ENCODE peak calls at places on chromosomes 12 and 14, in four cellular contexts. V is A549, O is GM23248, X is IMR-90. F is an unnamed sample.

GRCh38 chr12:105897311-105897725 is 241.4 kb downstream of the NUAK1 start:
- DNase-seq in X (no peak), V (no peak), O (no peak), F (peak)

GRCh38 chr12:27133022-27133590 is 50.7 kb upstream of the C12orf71 start:
- DNase-seq in X (no peak), V (no peak), O (no peak), F (no peak)

GRCh38 chr12:101298426-101298825 is 18.5 kb downstream of the UTP20 start:
- DNase-seq in X (peak), O (peak), V (no peak), F (no peak)

GRCh38 chr12:106181416-106182114 is 42.8 kb upstream of the NUAK1 start:
- DNase-seq in V (no peak), X (no peak), O (peak), F (no peak)

GRCh38 chr12:20367731-20368652 is at the start of gene PDE3A:
- DNase-seq in O (peak), X (peak), V (peak), F (peak)

GRCh38 chr12:129911437-129912049 is 7.7 kb upstream of the TMEM132D start:
- DNase-seq in X (no peak), V (peak), O (peak), F (peak)

GRCh38 chr12:46110220-46110700 is 119.9 kb upstream of the SCAF11 start:
- DNase-seq in X (no peak), O (no peak), V (no peak), F (no peak)

GRCh38 chr14:95981939-95982338 is 57.2 kb upstream of the C14orf132 start:
- DNase-seq in V (no peak), O (no peak), X (no peak), F (peak)

GRCh38 chr12:111441107-111441928 is 35.6 kb downstream of the SH2B3 start:
- DNase-seq in O (no peak), V (no peak), X (no peak), F (no peak)

GRCh38 chr12:3456809-3457208 is 34.2 kb upstream of the PRMT8 start:
- DNase-seq in O (no peak), V (no peak), X (no peak), F (peak)

GRCh38 chr12:47741340-47741703 is 16.0 kb upstream of the ENDOU start:
- DNase-seq in O (peak), V (no peak), X (no peak), F (no peak)

GRCh38 chr14:64812412-64812811 is 67.3 kb downstream of the SPTB start:
- DNase-seq in X (no peak), V (no peak), O (no peak), F (peak)

GRCh38 chr14:58395815-58396626 is at the start of gene TOMM20L:
- DNase-seq in V (peak), X (peak), O (peak), F (peak)

GRCh38 chr12:112747501-112747900 is 44.0 kb upstream of the RPH3A start:
- DNase-seq in X (no peak), V (no peak), O (no peak), F (no peak)

GRCh38 chr12:50979369-50980052 is 27.2 kb downstream of the HIGD1C start:
- DNase-seq in X (no peak), O (no peak), V (no peak), F (no peak)
- H3K4me2 ChIP-seq in X (no peak), O (no peak), V (no peak), F (no peak)

GRCh38 chr14:33548606-33549005 is 402.3 kb downstream of the EGLN3 start:
- DNase-seq in V (no peak), O (no peak), X (no peak), F (no peak)

GRCh38 chr14:33539918-33540357 is 410.9 kb downstream of the EGLN3 start:
- DNase-seq in X (no peak), O (no peak), V (no peak), F (no peak)

GRCh38 chr14:33545696-33546095 is 405.2 kb downstream of the EGLN3 start:
- DNase-seq in X (no peak), V (no peak), O (no peak), F (no peak)

DNA sequence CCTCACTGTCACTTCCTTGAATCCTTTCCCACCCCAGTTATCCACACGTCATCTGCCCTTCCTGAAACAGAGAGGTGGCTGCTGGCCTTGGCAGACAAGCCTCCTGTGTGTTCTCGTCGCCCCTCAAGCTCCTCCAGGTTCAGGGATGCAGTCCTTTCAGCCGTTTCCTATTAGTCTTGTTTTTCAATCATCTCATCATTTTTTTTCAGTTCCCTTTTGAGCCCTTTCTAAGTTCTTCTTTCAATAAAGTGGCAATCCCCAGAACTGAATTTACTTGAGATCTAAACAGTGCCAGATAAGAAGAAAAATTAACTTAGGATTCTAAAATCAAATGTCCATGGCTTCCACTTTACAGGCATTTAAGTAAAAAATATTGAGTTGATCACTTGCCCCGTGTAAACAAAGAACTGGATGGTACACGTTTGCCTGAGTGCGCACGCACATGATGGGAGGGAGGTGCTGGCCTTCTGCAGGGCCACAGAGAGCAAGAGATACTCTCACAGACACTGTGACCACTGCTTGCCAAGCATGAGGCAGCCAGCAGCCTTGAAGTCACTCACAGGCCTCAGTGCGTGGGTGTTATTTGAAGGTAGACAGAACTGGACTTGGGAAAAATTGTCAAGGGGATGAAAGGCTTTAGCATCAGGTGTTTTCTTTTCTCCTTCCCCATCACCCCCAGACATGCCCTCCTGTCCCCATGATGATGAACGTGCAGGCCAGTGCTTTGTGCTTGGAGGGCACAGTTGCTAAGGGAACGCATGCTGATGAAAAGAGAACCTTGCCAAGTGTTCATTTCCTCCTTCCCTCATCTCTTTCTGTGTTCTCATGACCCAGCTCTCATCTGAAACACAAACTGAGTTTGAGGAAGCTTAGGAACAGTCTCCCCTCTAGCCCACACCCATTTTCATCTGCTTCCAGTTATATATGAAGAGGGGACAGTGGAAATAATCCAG is 408.3 kb downstream of the EGLN3 start:
- DNase-seq in O (no peak), X (no peak), V (no peak), F (no peak)
- H3K4me2 ChIP-seq in O (no peak), X (no peak), V (no peak), F (no peak)

GRCh38 chr14:90513151-90514014 is 116.6 kb downstream of the CALM1 start:
- DNase-seq in X (peak), O (peak), V (no peak), F (peak)
- H3K4me2 ChIP-seq in X (no peak), O (no peak), V (peak), F (no peak)

GRCh38 chr14:20327005-20327869 is 5.8 kb downstream of the CCNB1IP1 start:
- DNase-seq in V (peak), X (peak), O (peak), F (peak)
- H3K4me2 ChIP-seq in V (peak), X (no peak), O (peak), F (no peak)

GRCh38 chr12:94553130-94553519 is 93.5 kb upstream of the CEP83 start:
- DNase-seq in V (no peak), O (peak), X (peak), F (no peak)
- H3K4me2 ChIP-seq in V (peak), O (no peak), X (no peak), F (no peak)

GRCh38 chr12:96271469-96272199 is 77.5 kb downstream of the ELK3 start:
- DNase-seq in O (peak), V (no peak), X (peak), F (no peak)

GRCh38 chr12:96274331-96274730 is 80.2 kb downstream of the ELK3 start:
- DNase-seq in V (no peak), X (peak), O (peak), F (no peak)
- H3K4me2 ChIP-seq in V (no peak), X (peak), O (peak), F (no peak)

GRCh38 chr12:52190860-52191729 is 719 bp downstream of the KRT80 start:
- DNase-seq in O (peak), V (peak), X (peak), F (no peak)
- H3K4me2 ChIP-seq in O (peak), V (peak), X (no peak), F (no peak)

GRCh38 chr14:67240978-67241415 is 238 bp upstream of the PALS1 start:
- DNase-seq in X (peak), O (peak), V (peak), F (peak)

GRCh38 chr14:67240168-67240932 is 885 bp upstream of the PALS1 start:
- DNase-seq in X (peak), O (peak), V (peak), F (peak)

GRCh38 chr14:67241416-67242362 is at the start of gene PALS1:
- DNase-seq in V (peak), X (peak), O (peak), F (peak)

GRCh38 chr14:67239582-67239981 is 1.7 kb upstream of the PALS1 start:
- DNase-seq in X (no peak), O (no peak), V (no peak), F (no peak)

DNA sequence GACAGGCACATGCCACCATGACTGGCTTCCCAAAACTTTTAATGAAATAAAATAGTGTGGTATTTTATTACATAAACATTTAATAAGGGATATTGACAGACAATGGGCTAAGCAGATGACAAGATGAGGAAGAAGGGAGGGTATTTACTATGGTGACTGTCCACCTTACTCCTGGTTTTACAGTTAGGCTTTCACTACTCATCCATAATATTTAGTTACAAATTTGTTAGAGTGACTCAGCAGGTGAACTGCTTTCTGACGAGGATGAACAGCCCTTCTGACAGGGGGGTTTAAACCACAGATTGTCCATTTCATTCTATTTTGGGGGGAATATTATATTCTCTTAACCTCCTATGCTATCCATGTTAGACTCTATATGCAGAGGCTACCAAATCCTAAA is 3.6 kb upstream of the PALS1 start:
- DNase-seq in V (no peak), O (no peak), X (no peak), F (no peak)
- H3K4me2 ChIP-seq in V (peak), O (no peak), X (no peak), F (no peak)

GRCh38 chr12:124792961-124793441 is 70.7 kb downstream of the SCARB1 start:
- DNase-seq in V (no peak), X (peak), O (no peak), F (no peak)

GRCh38 chr12:124800506-124800905 is 63.2 kb downstream of the SCARB1 start:
- DNase-seq in V (no peak), X (no peak), O (no peak), F (no peak)

GRCh38 chr12:124796303-124796957 is 67.2 kb downstream of the SCARB1 start:
- DNase-seq in X (no peak), V (no peak), O (no peak), F (no peak)

GRCh38 chr12:124795081-124795948 is 68.3 kb downstream of the SCARB1 start:
- DNase-seq in V (no peak), O (no peak), X (no peak), F (no peak)

GRCh38 chr12:124797321-124797720 is 66.3 kb downstream of the SCARB1 start:
- DNase-seq in X (no peak), V (no peak), O (no peak), F (peak)
- H3K4me2 ChIP-seq in X (no peak), V (no peak), O (no peak), F (no peak)